ENCODE peak calls at places on chromosomes 1 and 21, in nine cellular contexts. K is progenitor cell of endocrine pancreas, W is psoas muscle, A is HFFc6, M is neural progenitor cell, P is NB4, J is endothelial cell, G is neural crest cell, Q is astrocyte of the cerebellum. Z is an unnamed sample.

GRCh38 chr1:96559707-96560588 is 161.6 kb upstream of the PTBP2 start:
- DNase-seq in W (peak), J (no peak), M (no peak), A (peak), P (peak), Q (peak), K (no peak), G (no peak), Z (no peak)

GRCh38 chr1:97925982-97926708 is 5.3 kb upstream of the DPYD start:
- DNase-seq in W (no peak), M (no peak), G (no peak), Q (no peak), P (no peak), K (no peak), J (no peak), A (no peak), Z (no peak)

GRCh38 chr1:67880056-67880601 is 46.9 kb upstream of the GNG12 start:
- DNase-seq in J (no peak), Q (peak), W (no peak), A (peak), K (no peak), M (no peak), P (no peak), G (no peak), Z (no peak)

GRCh38 chr1:175599212-175599681 is 144.1 kb downstream of the TNR start:
- DNase-seq in Q (no peak), W (no peak), K (peak), M (peak), A (no peak), G (peak), P (no peak), J (no peak), Z (peak)

GRCh38 chr21:24590261-24590660 is 1017.0 kb downstream of the MRPL39 start:
- DNase-seq in P (no peak), G (no peak), W (no peak), A (no peak), M (no peak), Q (no peak), K (no peak), J (no peak), Z (no peak)

GRCh38 chr1:11320153-11320936 is 47.3 kb downstream of the UBIAD1 start:
- DNase-seq in W (no peak), K (peak), G (peak), Q (no peak), J (peak), A (no peak), M (peak), P (peak), Z (peak)

GRCh38 chr1:56645663-56646330 is 683 bp downstream of the PRKAA2 start:
- DNase-seq in A (no peak), M (peak), G (no peak), W (no peak), J (peak), K (no peak), Q (no peak), P (no peak), Z (peak)

GRCh38 chr1:71365451-71365850 is 284.6 kb upstream of the ZRANB2 start:
- DNase-seq in Q (no peak), W (no peak), A (no peak), G (no peak), J (no peak), P (no peak), K (no peak), M (no peak), Z (no peak)

GRCh38 chr1:65209005-65209885 is 61.2 kb downstream of the AK4 start:
- DNase-seq in W (no peak), Q (peak), A (peak), M (peak), K (no peak), G (peak), P (peak), J (peak), Z (peak)

GRCh38 chr1:31700468-31701136 is 3.2 kb downstream of the COL16A1 start:
- DNase-seq in G (no peak), P (no peak), J (no peak), K (no peak), W (no peak), Q (no peak), M (no peak), A (no peak), Z (no peak)

GRCh38 chr1:23809751-23810171 is 9.2 kb upstream of the GALE start:
- DNase-seq in G (peak), A (peak), K (no peak), M (peak), W (peak), Q (no peak), J (peak), P (peak), Z (peak)

GRCh38 chr1:66282343-66282852 is 251.6 kb upstream of the SGIP1 start:
- DNase-seq in J (no peak), W (no peak), M (no peak), Q (no peak), A (peak), P (peak), G (no peak), K (no peak), Z (no peak)

GRCh38 chr1:29196863-29197589 is 15.3 kb upstream of the SRSF4 start:
- DNase-seq in P (no peak), G (no peak), Q (peak), K (no peak), A (peak), W (no peak), M (no peak), J (no peak), Z (no peak)

GRCh38 chr1:209041936-209042335 is 541.6 kb upstream of the CAMK1G start:
- DNase-seq in W (no peak), A (no peak), P (peak), J (no peak), G (no peak), Q (no peak), M (no peak), K (no peak), Z (no peak)

GRCh38 chr1:232900818-232901217 is 49.6 kb upstream of the NTPCR start:
- DNase-seq in Q (no peak), G (no peak), P (no peak), M (no peak), A (no peak), K (no peak), W (peak), J (no peak), Z (no peak)

GRCh38 chr1:90768826-90769225 is 51.7 kb upstream of the BARHL2 start:
- DNase-seq in J (no peak), G (no peak), Q (no peak), K (no peak), A (no peak), M (no peak), P (no peak), W (no peak), Z (no peak)

GRCh38 chr1:206925116-206925736 is 3.5 kb upstream of the FCMR start:
- DNase-seq in K (no peak), W (no peak), Q (no peak), J (no peak), G (no peak), A (no peak), M (no peak), P (peak), Z (no peak)

GRCh38 chr1:34597877-34598514 is 156.9 kb upstream of the GJB5 start:
- DNase-seq in J (peak), M (peak), Q (peak), K (peak), A (peak), P (peak), G (peak), W (peak), Z (peak)

GRCh38 chr1:174262747-174263241 is 103.5 kb downstream of the RABGAP1L start:
- DNase-seq in W (no peak), M (peak), P (peak), G (peak), K (no peak), J (no peak), Q (peak), A (peak), Z (no peak)

GRCh38 chr1:93705897-93706500 is 24.4 kb upstream of the BCAR3 start:
- DNase-seq in G (no peak), W (no peak), K (no peak), A (peak), P (peak), M (no peak), J (no peak), Q (no peak), Z (no peak)

GRCh38 chr1:19770436-19771190 is 29.1 kb downstream of the TMCO4 start:
- DNase-seq in Q (no peak), G (no peak), W (no peak), J (no peak), P (no peak), M (no peak), A (no peak), K (no peak), Z (no peak)

GRCh38 chr1:154863702-154864174 is 6.3 kb downstream of the KCNN3 start:
- DNase-seq in J (peak), K (no peak), Q (no peak), A (peak), M (peak), W (peak), G (peak), P (peak), Z (peak)

GRCh38 chr1:28591708-28592313 is at the start of gene RAB42:
- DNase-seq in A (no peak), P (peak), W (peak), M (peak), K (no peak), Q (no peak), J (no peak), G (no peak), Z (peak)

GRCh38 chr1:56527548-56528302 is 51.6 kb downstream of the PLPP3 start:
- DNase-seq in J (no peak), M (no peak), P (no peak), A (no peak), G (no peak), Q (no peak), W (no peak), K (no peak), Z (no peak)

GRCh38 chr1:229643996-229644748 is 18.1 kb downstream of the URB2 start:
- DNase-seq in P (peak), K (no peak), G (no peak), J (no peak), W (no peak), A (no peak), M (no peak), Q (no peak), Z (no peak)

GRCh38 chr1:21749109-21749508 is 33.8 kb downstream of the USP48 start:
- DNase-seq in K (no peak), A (no peak), M (no peak), G (no peak), J (no peak), P (no peak), Q (no peak), W (no peak), Z (no peak)

GRCh38 chr21:34822957-34823356 is 154.2 kb downstream of the CLIC6 start:
- DNase-seq in J (no peak), G (no peak), K (no peak), Q (no peak), P (peak), A (peak), W (no peak), M (no peak), Z (no peak)

GRCh38 chr1:28064064-28064463 is 24.3 kb downstream of the EYA3 start:
- DNase-seq in G (no peak), A (no peak), J (no peak), W (no peak), P (peak), Q (no peak), M (no peak), K (no peak), Z (no peak)

GRCh38 chr1:158003409-158003805 is 10.0 kb downstream of the KIRREL1 start:
- DNase-seq in W (no peak), Q (no peak), G (no peak), K (no peak), A (peak), J (no peak), P (no peak), M (no peak), Z (no peak)

GRCh38 chr1:45824607-45825006 is 21.2 kb downstream of the MAST2 start:
- DNase-seq in W (no peak), K (no peak), A (no peak), M (no peak), Q (no peak), J (no peak), G (no peak), P (no peak), Z (no peak)
- TF ChIP-seq CTCF in W (no peak), K (no peak), A (peak), M (no peak), Q (no peak), J (no peak), G (no peak), P (no peak), Z (no peak)

GRCh38 chr21:26581818-26582217 is 8.7 kb upstream of the CYYR1 start:
- DNase-seq in P (no peak), W (no peak), K (no peak), M (no peak), G (no peak), A (no peak), Q (no peak), J (no peak), Z (no peak)
- TF ChIP-seq CTCF in P (no peak), W (no peak), K (no peak), M (no peak), G (no peak), A (no peak), Q (no peak), J (no peak), Z (no peak)

GRCh38 chr21:42319851-42320602 is 4.8 kb upstream of the TFF3 start:
- DNase-seq in J (no peak), G (no peak), A (no peak), W (no peak), Q (no peak), M (no peak), P (no peak), K (no peak), Z (no peak)
- TF ChIP-seq CTCF in J (no peak), G (no peak), A (no peak), W (no peak), Q (no peak), M (no peak), P (no peak), K (peak), Z (no peak)

DNA sequence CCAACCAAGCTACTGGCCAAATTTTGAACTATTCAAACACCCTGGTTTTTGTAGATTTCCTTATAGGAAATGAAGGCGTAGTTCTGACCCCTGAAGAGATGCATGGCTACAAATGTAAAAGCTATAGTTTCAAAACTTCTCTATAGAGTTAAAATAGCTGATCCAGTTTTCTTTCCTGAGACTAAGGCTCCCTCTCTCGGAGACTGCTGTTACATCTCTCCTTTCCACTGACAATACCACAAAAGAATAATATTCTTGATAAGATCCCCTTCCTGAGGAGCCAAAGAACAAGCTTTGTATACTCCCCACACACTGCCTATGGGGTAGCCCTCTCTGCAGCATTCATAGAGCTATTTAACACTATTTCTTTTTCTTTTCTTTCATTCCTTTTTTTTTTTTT is 6.7 kb upstream of the CFAP126 start:
- DNase-seq in J (no peak), A (no peak), K (no peak), Q (no peak), P (no peak), G (no peak), M (no peak), W (no peak), Z (no peak)
- TF ChIP-seq CTCF in J (no peak), A (peak), K (peak), Q (peak), P (no peak), G (peak), M (peak), W (no peak), Z (no peak)

GRCh38 chr1:222171005-222171404 is 376.9 kb downstream of the HHIPL2 start:
- DNase-seq in W (no peak), P (peak), G (no peak), Q (peak), K (no peak), J (no peak), A (peak), M (peak), Z (no peak)

GRCh38 chr1:222168621-222169020 is 379.3 kb downstream of the HHIPL2 start:
- DNase-seq in G (no peak), A (no peak), K (no peak), P (no peak), Q (no peak), M (no peak), W (no peak), J (no peak), Z (no peak)

GRCh38 chr1:222167111-222167510 is 380.8 kb downstream of the HHIPL2 start:
- DNase-seq in K (peak), Q (peak), W (no peak), M (peak), A (peak), G (peak), P (peak), J (peak), Z (peak)

GRCh38 chr1:222165625-222166024 is 382.3 kb downstream of the HHIPL2 start:
- DNase-seq in J (no peak), Q (no peak), W (no peak), K (no peak), G (no peak), A (no peak), P (no peak), M (no peak), Z (no peak)

GRCh38 chr1:222167896-222168295 is 380.0 kb downstream of the HHIPL2 start:
- DNase-seq in W (no peak), P (no peak), K (no peak), M (no peak), A (no peak), Q (no peak), J (no peak), G (no peak), Z (no peak)
- TF ChIP-seq CTCF in W (no peak), P (no peak), K (no peak), M (no peak), A (no peak), Q (no peak), J (no peak), G (no peak), Z (no peak)

GRCh38 chr1:170010443-170010842 is 64.1 kb downstream of the KIFAP3 start:
- DNase-seq in A (peak), M (peak), P (peak), Q (peak), G (peak), W (no peak), J (peak), K (no peak), Z (peak)
- TF ChIP-seq CTCF in A (peak), M (peak), P (no peak), Q (peak), G (peak), W (peak), J (peak), K (peak), Z (peak)